ENCODE peak calls at places on chromosome X, in nine cellular contexts. One of them, this sample, is unnamed.

GRCh38 chrX:127947450-127947849 is 104.8 kb downstream of the ACTRT1 start:
- DNase-seq in HepG2: no peak
- DNase-seq in cardiac muscle cell: no peak
- DNase-seq in colonic mucosa: no peak
- DNase-seq in right lobe of liver: no peak
- DNase-seq in thyroid gland: no peak
- DNase-seq in ovary: no peak
- DNase-seq in astrocyte: no peak
- DNase-seq in neural progenitor cell: no peak
- DNase-seq in this sample: no peak

GRCh38 chrX:73262991-73263390 is 48.3 kb upstream of the NAP1L2 start:
- DNase-seq in HepG2: peak; percentile 7
- DNase-seq in cardiac muscle cell: no peak
- DNase-seq in colonic mucosa: no peak
- DNase-seq in right lobe of liver: no peak
- DNase-seq in thyroid gland: no peak
- DNase-seq in ovary: no peak
- DNase-seq in astrocyte: no peak
- DNase-seq in neural progenitor cell: peak; percentile 20
- DNase-seq in this sample: no peak

GRCh38 chrX:47831788-47832187 is 4.9 kb upstream of the ZNF81 start:
- DNase-seq in HepG2: peak; percentile 29
- DNase-seq in cardiac muscle cell: peak; percentile 53
- DNase-seq in colonic mucosa: peak; percentile 65
- DNase-seq in right lobe of liver: no peak
- DNase-seq in thyroid gland: peak; percentile 65
- DNase-seq in ovary: no peak
- DNase-seq in astrocyte: no peak
- DNase-seq in neural progenitor cell: peak; percentile 28
- DNase-seq in this sample: peak; percentile 57

GRCh38 chrX:146055733-146056132 is 238.1 kb downstream of the SLITRK2 start:
- DNase-seq in HepG2: no peak
- DNase-seq in cardiac muscle cell: no peak
- DNase-seq in colonic mucosa: no peak
- DNase-seq in right lobe of liver: no peak
- DNase-seq in thyroid gland: no peak
- DNase-seq in ovary: no peak
- DNase-seq in astrocyte: no peak
- DNase-seq in neural progenitor cell: no peak
- DNase-seq in this sample: no peak

GRCh38 chrX:152915541-152916241 is 17.8 kb downstream of the ZNF185 start:
- DNase-seq in HepG2: peak; percentile 22
- DNase-seq in cardiac muscle cell: peak; percentile 44
- DNase-seq in colonic mucosa: no peak
- DNase-seq in right lobe of liver: no peak
- DNase-seq in thyroid gland: peak; percentile 68
- DNase-seq in ovary: no peak
- DNase-seq in astrocyte: peak; percentile 52
- DNase-seq in neural progenitor cell: peak; percentile 62
- DNase-seq in this sample: no peak

GRCh38 chrX:9767375-9767774 is 1.7 kb upstream of the GPR143 start:
- DNase-seq in HepG2: peak; percentile 31
- DNase-seq in cardiac muscle cell: no peak
- DNase-seq in colonic mucosa: no peak
- DNase-seq in right lobe of liver: no peak
- DNase-seq in thyroid gland: no peak
- DNase-seq in ovary: no peak
- DNase-seq in astrocyte: no peak
- DNase-seq in neural progenitor cell: no peak
- DNase-seq in this sample: no peak

GRCh38 chrX:103585421-103586313 is at the start of gene TCEAL4:
- DNase-seq in HepG2: no peak
- DNase-seq in cardiac muscle cell: peak; percentile 63
- DNase-seq in colonic mucosa: peak; percentile 62
- DNase-seq in right lobe of liver: peak; percentile 81
- DNase-seq in thyroid gland: peak; percentile 72
- DNase-seq in ovary: peak; percentile 74
- DNase-seq in astrocyte: no peak
- DNase-seq in neural progenitor cell: peak; percentile 60
- DNase-seq in this sample: peak; percentile 53

GRCh38 chrX:3811331-3812311 is 98.2 kb upstream of the PRKX start:
- DNase-seq in HepG2: peak; percentile 16
- DNase-seq in cardiac muscle cell: peak; percentile 44
- DNase-seq in colonic mucosa: no peak
- DNase-seq in right lobe of liver: no peak
- DNase-seq in thyroid gland: peak; percentile 31
- DNase-seq in ovary: peak; percentile 43
- DNase-seq in astrocyte: peak; percentile 22
- DNase-seq in neural progenitor cell: peak; percentile 34
- DNase-seq in this sample: no peak

GRCh38 chrX:15384304-15384703 is at the start of gene VEGFD:
- DNase-seq in HepG2: peak; percentile 54
- DNase-seq in cardiac muscle cell: peak; percentile 56
- DNase-seq in colonic mucosa: no peak
- DNase-seq in right lobe of liver: no peak
- DNase-seq in thyroid gland: no peak
- DNase-seq in ovary: peak; percentile 23
- DNase-seq in astrocyte: peak; percentile 24
- DNase-seq in neural progenitor cell: no peak
- DNase-seq in this sample: no peak

GRCh38 chrX:15947648-15948317 is 93.2 kb upstream of the AP1S2 start:
- DNase-seq in HepG2: no peak
- DNase-seq in cardiac muscle cell: no peak
- DNase-seq in colonic mucosa: no peak
- DNase-seq in right lobe of liver: no peak
- DNase-seq in thyroid gland: no peak
- DNase-seq in ovary: no peak
- DNase-seq in astrocyte: peak; percentile 54
- DNase-seq in neural progenitor cell: peak; percentile 81
- DNase-seq in this sample: no peak

GRCh38 chrX:23803931-23804381 is 21.0 kb downstream of the SAT1 start:
- DNase-seq in HepG2: peak; percentile 70
- DNase-seq in cardiac muscle cell: no peak
- DNase-seq in colonic mucosa: peak; percentile 67
- DNase-seq in right lobe of liver: no peak
- DNase-seq in thyroid gland: peak; percentile 44
- DNase-seq in ovary: no peak
- DNase-seq in astrocyte: peak; percentile 73
- DNase-seq in neural progenitor cell: no peak
- DNase-seq in this sample: peak; percentile 56

DNA sequence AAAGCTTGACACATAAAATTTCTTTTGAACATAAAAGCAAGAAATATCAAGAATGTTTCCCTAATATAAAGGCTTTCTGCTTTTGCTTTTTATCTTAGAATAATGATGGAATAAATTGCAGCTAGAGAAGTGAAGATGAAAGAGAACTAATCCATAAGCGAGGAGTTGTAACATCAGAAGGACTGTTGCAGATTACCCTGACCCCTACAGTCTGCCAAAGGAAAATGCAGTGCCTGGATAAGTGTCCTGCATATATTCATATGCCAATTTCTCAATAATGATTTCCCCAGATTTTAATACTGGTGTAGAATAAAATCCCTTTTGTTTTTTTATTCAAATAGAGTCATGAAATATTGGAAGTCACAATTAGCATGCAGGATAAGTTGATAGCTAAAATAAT is 115.9 kb downstream of the MAGEC2 start:
- DNase-seq in HepG2: no peak
- DNase-seq in cardiac muscle cell: peak; percentile 4
- DNase-seq in colonic mucosa: no peak
- DNase-seq in right lobe of liver: no peak
- DNase-seq in thyroid gland: no peak
- DNase-seq in ovary: no peak
- DNase-seq in astrocyte: peak; percentile 2
- DNase-seq in neural progenitor cell: no peak
- DNase-seq in this sample: no peak
- TF ChIP-seq CTCF in HepG2: no peak
- TF ChIP-seq CTCF in cardiac muscle cell: peak; percentile 35
- TF ChIP-seq CTCF in colonic mucosa: no peak
- TF ChIP-seq CTCF in right lobe of liver: peak; percentile 39
- TF ChIP-seq CTCF in thyroid gland: peak; percentile 21
- TF ChIP-seq CTCF in ovary: no peak
- TF ChIP-seq CTCF in astrocyte: peak; percentile 24
- TF ChIP-seq CTCF in neural progenitor cell: peak; percentile 42
- TF ChIP-seq CTCF in this sample: no peak

GRCh38 chrX:41275661-41276609 is 58.0 kb upstream of the DDX3X start:
- DNase-seq in HepG2: peak; percentile 21
- DNase-seq in cardiac muscle cell: peak; percentile 80
- DNase-seq in colonic mucosa: peak; percentile 67
- DNase-seq in right lobe of liver: peak; percentile 77
- DNase-seq in thyroid gland: peak; percentile 72
- DNase-seq in ovary: peak; percentile 76
- DNase-seq in astrocyte: peak; percentile 20
- DNase-seq in neural progenitor cell: peak; percentile 62
- DNase-seq in this sample: peak; percentile 58

GRCh38 chrX:41273638-41274037 is 60.3 kb upstream of the DDX3X start:
- DNase-seq in HepG2: no peak
- DNase-seq in cardiac muscle cell: no peak
- DNase-seq in colonic mucosa: no peak
- DNase-seq in right lobe of liver: no peak
- DNase-seq in thyroid gland: no peak
- DNase-seq in ovary: no peak
- DNase-seq in astrocyte: peak; percentile 55
- DNase-seq in neural progenitor cell: no peak
- DNase-seq in this sample: no peak

DNA sequence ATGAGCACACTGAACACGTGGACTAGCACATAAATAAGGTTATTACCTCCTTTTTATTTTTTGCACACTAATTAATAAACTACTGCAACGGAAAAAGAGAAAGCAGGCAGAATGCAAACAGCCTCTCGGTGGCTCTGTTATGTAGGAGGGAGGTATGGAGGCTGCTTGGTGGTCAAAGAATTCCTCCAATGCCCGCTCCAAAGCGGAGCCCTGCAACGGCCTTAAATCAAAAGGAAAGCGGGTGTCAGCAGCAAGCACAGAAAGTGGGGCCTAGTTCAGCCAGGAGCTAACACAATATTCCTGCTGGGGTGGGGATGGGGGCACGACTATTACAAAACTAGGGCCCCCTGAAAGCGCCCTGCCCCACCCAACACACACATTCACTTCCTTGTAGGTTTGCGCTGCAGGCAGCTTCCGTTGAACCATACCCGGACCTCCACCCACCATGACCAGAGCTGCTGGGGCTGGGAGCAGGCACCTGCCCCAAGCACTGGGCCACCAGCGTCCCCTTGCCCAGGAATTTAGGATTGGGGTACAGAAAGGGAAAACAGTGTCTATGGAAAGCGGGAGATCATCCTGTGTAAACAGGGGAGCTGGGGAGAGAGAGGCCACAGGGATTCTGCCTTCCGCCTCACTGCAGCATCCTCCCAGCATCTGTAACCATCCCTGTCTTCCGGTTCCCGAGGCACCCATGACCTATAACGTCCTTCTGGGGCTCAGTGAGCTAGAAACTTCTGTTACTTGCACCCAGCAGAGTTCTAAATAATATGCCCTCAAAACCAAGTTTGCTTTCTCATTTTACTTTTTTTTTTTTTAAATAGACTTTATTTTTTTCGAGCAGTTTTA is 57.1 kb upstream of the DDX3X start:
- DNase-seq in HepG2: no peak
- DNase-seq in cardiac muscle cell: no peak
- DNase-seq in colonic mucosa: no peak
- DNase-seq in right lobe of liver: no peak
- DNase-seq in thyroid gland: no peak
- DNase-seq in ovary: no peak
- DNase-seq in astrocyte: no peak
- DNase-seq in neural progenitor cell: no peak
- DNase-seq in this sample: no peak
- H3K27ac ChIP-seq in HepG2: no peak overlapping the region
- H3K27ac ChIP-seq in cardiac muscle cell: no peak overlapping the region
- H3K27ac ChIP-seq in colonic mucosa: no peak overlapping the region
- H3K27ac ChIP-seq in right lobe of liver: no peak overlapping the region
- H3K27ac ChIP-seq in thyroid gland: no peak overlapping the region
- H3K27ac ChIP-seq in ovary: no peak overlapping the region
- H3K27ac ChIP-seq in astrocyte: no peak overlapping the region
- H3K27ac ChIP-seq in neural progenitor cell: no peak overlapping the region
- H3K27ac ChIP-seq in this sample: no peak overlapping the region

DNA sequence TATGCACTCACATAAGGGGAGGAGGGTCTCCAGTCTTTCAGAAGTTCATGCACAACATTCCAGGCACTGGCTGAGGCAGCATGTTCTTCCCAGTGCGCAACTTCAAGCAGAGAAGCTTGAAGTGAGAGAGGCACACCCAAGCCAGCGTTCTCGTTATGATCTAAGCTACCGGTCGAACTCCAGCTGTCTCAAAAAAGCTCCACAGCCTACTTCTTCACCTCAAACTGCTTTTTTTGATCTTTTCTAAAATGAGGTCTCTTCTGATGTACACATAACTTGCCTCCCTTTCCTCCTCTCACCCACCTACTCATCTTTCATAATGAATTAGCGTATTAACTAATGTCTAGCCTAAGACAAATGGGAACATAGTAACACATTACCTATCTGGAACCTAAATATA is 25.3 kb downstream of the GPC4 start:
- DNase-seq in HepG2: no peak
- DNase-seq in cardiac muscle cell: no peak
- DNase-seq in colonic mucosa: no peak
- DNase-seq in right lobe of liver: no peak
- DNase-seq in thyroid gland: no peak
- DNase-seq in ovary: no peak
- DNase-seq in astrocyte: no peak
- DNase-seq in neural progenitor cell: no peak
- DNase-seq in this sample: no peak
- H3K4me1 ChIP-seq in HepG2: no peaks in the 10 kb centered on the region
- H3K4me1 ChIP-seq in cardiac muscle cell: peaks cover 32% of the 10 kb centered on the region
- H3K4me1 ChIP-seq in colonic mucosa: peaks cover 4% of the 10 kb centered on the region
- H3K4me1 ChIP-seq in right lobe of liver: no peaks in the 10 kb centered on the region
- H3K4me1 ChIP-seq in thyroid gland: no peaks in the 10 kb centered on the region
- H3K4me1 ChIP-seq in ovary: peaks cover 2% of the 10 kb centered on the region
- H3K4me1 ChIP-seq in astrocyte: no peaks in the 10 kb centered on the region
- H3K4me1 ChIP-seq in neural progenitor cell: peaks cover 34% of the 10 kb centered on the region
- H3K4me1 ChIP-seq in this sample: no peaks in the 10 kb centered on the region

DNA sequence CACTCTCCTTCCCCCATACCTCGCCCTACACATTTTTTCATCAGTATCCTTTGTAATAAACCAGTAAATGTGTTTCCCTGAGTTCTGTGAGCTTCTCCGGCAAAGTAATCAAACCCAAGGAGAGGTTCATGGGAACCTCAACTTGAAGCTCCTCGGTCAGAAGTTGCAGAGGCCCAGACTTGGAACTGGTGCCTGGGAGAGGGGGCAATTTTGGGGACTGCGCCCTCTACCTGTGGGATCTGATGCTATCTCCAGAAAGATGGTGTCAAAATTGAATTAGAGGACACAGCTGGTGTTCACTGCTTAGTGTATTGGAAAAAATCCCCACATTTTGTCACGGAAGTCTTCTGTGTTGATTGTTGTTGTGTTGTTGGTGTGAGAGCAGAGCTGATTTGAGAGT is 70.6 kb downstream of the ATP11C start:
- DNase-seq in HepG2: no peak
- DNase-seq in cardiac muscle cell: no peak
- DNase-seq in colonic mucosa: no peak
- DNase-seq in right lobe of liver: no peak
- DNase-seq in thyroid gland: no peak
- DNase-seq in ovary: no peak
- DNase-seq in astrocyte: no peak
- DNase-seq in neural progenitor cell: no peak
- DNase-seq in this sample: no peak
- TF ChIP-seq CTCF in HepG2: no peak
- TF ChIP-seq CTCF in cardiac muscle cell: no peak
- TF ChIP-seq CTCF in colonic mucosa: no peak
- TF ChIP-seq CTCF in right lobe of liver: peak; percentile 14
- TF ChIP-seq CTCF in thyroid gland: no peak
- TF ChIP-seq CTCF in ovary: no peak
- TF ChIP-seq CTCF in astrocyte: no peak
- TF ChIP-seq CTCF in neural progenitor cell: peak; percentile 10
- TF ChIP-seq CTCF in this sample: no peak

This sample was measured in lung.